ENCODE peak calls at places on chromosome 17, in ten cellular contexts. One of them, this sample, is unnamed.

GRCh38 chr17:79084291-79085153 is 9.9 kb downstream of the ENGASE start:
- DNase-seq in stimulated activated CD8-positive, alpha-beta memory T cell treated with anti-CD3 and anti-CD28 coated beads, Interleukin-12 subunit alpha, Interleukin-12 subunit beta, amount 100 ng/mL, for 1 hour: no peak
- DNase-seq in heart right ventricle: peak; percentile 5
- DNase-seq in HEK293T: no peak
- DNase-seq in WERI-Rb-1: peak; percentile 14
- DNase-seq in naive thymus-derived CD8-positive, alpha-beta T cell: no peak
- DNase-seq in T-cell: no peak
- DNase-seq in GM04504: no peak
- DNase-seq in RWPE1: no peak
- DNase-seq in cortex of kidney: no peak
- DNase-seq in this sample: no peak

GRCh38 chr17:81210868-81211267 is 11.9 kb downstream of the CEP131 start:
- DNase-seq in cortex of kidney: no peak
- DNase-seq in heart right ventricle: no peak
- DNase-seq in stimulated activated CD8-positive, alpha-beta memory T cell treated with anti-CD3 and anti-CD28 coated beads, Interleukin-12 subunit alpha, Interleukin-12 subunit beta, amount 100 ng/mL, for 1 hour: no peak
- DNase-seq in naive thymus-derived CD8-positive, alpha-beta T cell: no peak
- DNase-seq in T-cell: no peak
- DNase-seq in RWPE1: no peak
- DNase-seq in WERI-Rb-1: no peak
- DNase-seq in GM04504: no peak
- DNase-seq in HEK293T: no peak
- DNase-seq in this sample: peak; percentile 40

GRCh38 chr17:18250259-18250658 is 8.3 kb downstream of the FLII start:
- DNase-seq in T-cell: no peak
- DNase-seq in heart right ventricle: no peak
- DNase-seq in RWPE1: peak; percentile 61
- DNase-seq in naive thymus-derived CD8-positive, alpha-beta T cell: no peak
- DNase-seq in cortex of kidney: no peak
- DNase-seq in GM04504: no peak
- DNase-seq in WERI-Rb-1: no peak
- DNase-seq in HEK293T: no peak
- DNase-seq in stimulated activated CD8-positive, alpha-beta memory T cell treated with anti-CD3 and anti-CD28 coated beads, Interleukin-12 subunit alpha, Interleukin-12 subunit beta, amount 100 ng/mL, for 1 hour: no peak
- DNase-seq in this sample: no peak

GRCh38 chr17:54992797-54993639 is 24.5 kb downstream of the STXBP4 start:
- DNase-seq in heart right ventricle: no peak
- DNase-seq in HEK293T: peak; percentile 46
- DNase-seq in WERI-Rb-1: no peak
- DNase-seq in stimulated activated CD8-positive, alpha-beta memory T cell treated with anti-CD3 and anti-CD28 coated beads, Interleukin-12 subunit alpha, Interleukin-12 subunit beta, amount 100 ng/mL, for 1 hour: no peak
- DNase-seq in GM04504: peak; percentile 15
- DNase-seq in T-cell: no peak
- DNase-seq in cortex of kidney: no peak
- DNase-seq in RWPE1: peak; percentile 45
- DNase-seq in naive thymus-derived CD8-positive, alpha-beta T cell: no peak
- DNase-seq in this sample: peak; percentile 76

GRCh38 chr17:14664511-14664910 is 363.6 kb downstream of the HS3ST3B1 start:
- DNase-seq in stimulated activated CD8-positive, alpha-beta memory T cell treated with anti-CD3 and anti-CD28 coated beads, Interleukin-12 subunit alpha, Interleukin-12 subunit beta, amount 100 ng/mL, for 1 hour: no peak
- DNase-seq in cortex of kidney: no peak
- DNase-seq in T-cell: no peak
- DNase-seq in naive thymus-derived CD8-positive, alpha-beta T cell: no peak
- DNase-seq in GM04504: no peak
- DNase-seq in WERI-Rb-1: no peak
- DNase-seq in RWPE1: no peak
- DNase-seq in heart right ventricle: no peak
- DNase-seq in HEK293T: no peak
- DNase-seq in this sample: no peak

GRCh38 chr17:29048440-29049360 is 5.8 kb downstream of the PIPOX start:
- DNase-seq in WERI-Rb-1: peak; percentile 96
- DNase-seq in RWPE1: no peak
- DNase-seq in GM04504: no peak
- DNase-seq in HEK293T: no peak
- DNase-seq in stimulated activated CD8-positive, alpha-beta memory T cell treated with anti-CD3 and anti-CD28 coated beads, Interleukin-12 subunit alpha, Interleukin-12 subunit beta, amount 100 ng/mL, for 1 hour: no peak
- DNase-seq in T-cell: no peak
- DNase-seq in naive thymus-derived CD8-positive, alpha-beta T cell: no peak
- DNase-seq in heart right ventricle: no peak
- DNase-seq in cortex of kidney: no peak
- DNase-seq in this sample: peak; percentile 42

GRCh38 chr17:2215616-2216364 is 87.8 kb downstream of the SMG6 start:
- DNase-seq in HEK293T: peak; percentile 36
- DNase-seq in stimulated activated CD8-positive, alpha-beta memory T cell treated with anti-CD3 and anti-CD28 coated beads, Interleukin-12 subunit alpha, Interleukin-12 subunit beta, amount 100 ng/mL, for 1 hour: peak; percentile 40
- DNase-seq in GM04504: peak; percentile 89
- DNase-seq in WERI-Rb-1: no peak
- DNase-seq in RWPE1: no peak
- DNase-seq in heart right ventricle: peak; percentile 72
- DNase-seq in cortex of kidney: no peak
- DNase-seq in naive thymus-derived CD8-positive, alpha-beta T cell: peak; percentile 86
- DNase-seq in T-cell: peak; percentile 48
- DNase-seq in this sample: peak; percentile 88

GRCh38 chr17:45784583-45785372 is 658 bp downstream of the CRHR1 start:
- DNase-seq in naive thymus-derived CD8-positive, alpha-beta T cell: no peak
- DNase-seq in cortex of kidney: no peak
- DNase-seq in GM04504: no peak
- DNase-seq in T-cell: peak; percentile 4
- DNase-seq in WERI-Rb-1: peak; percentile 47
- DNase-seq in HEK293T: peak; percentile 60
- DNase-seq in RWPE1: no peak
- DNase-seq in heart right ventricle: peak; percentile 20
- DNase-seq in stimulated activated CD8-positive, alpha-beta memory T cell treated with anti-CD3 and anti-CD28 coated beads, Interleukin-12 subunit alpha, Interleukin-12 subunit beta, amount 100 ng/mL, for 1 hour: no peak
- DNase-seq in this sample: peak; percentile 3

GRCh38 chr17:79458356-79458755 is 152.5 kb downstream of the RBFOX3 start:
- DNase-seq in stimulated activated CD8-positive, alpha-beta memory T cell treated with anti-CD3 and anti-CD28 coated beads, Interleukin-12 subunit alpha, Interleukin-12 subunit beta, amount 100 ng/mL, for 1 hour: no peak
- DNase-seq in HEK293T: no peak
- DNase-seq in GM04504: no peak
- DNase-seq in WERI-Rb-1: no peak
- DNase-seq in cortex of kidney: no peak
- DNase-seq in naive thymus-derived CD8-positive, alpha-beta T cell: no peak
- DNase-seq in heart right ventricle: no peak
- DNase-seq in RWPE1: no peak
- DNase-seq in T-cell: no peak
- DNase-seq in this sample: no peak

GRCh38 chr17:1043601-1044251 is 46.8 kb downstream of the TIMM22 start:
- DNase-seq in cortex of kidney: no peak
- DNase-seq in HEK293T: peak; percentile 66
- DNase-seq in GM04504: no peak
- DNase-seq in T-cell: no peak
- DNase-seq in RWPE1: no peak
- DNase-seq in WERI-Rb-1: peak; percentile 50
- DNase-seq in heart right ventricle: peak; percentile 83
- DNase-seq in stimulated activated CD8-positive, alpha-beta memory T cell treated with anti-CD3 and anti-CD28 coated beads, Interleukin-12 subunit alpha, Interleukin-12 subunit beta, amount 100 ng/mL, for 1 hour: no peak
- DNase-seq in naive thymus-derived CD8-positive, alpha-beta T cell: peak; percentile 34
- DNase-seq in this sample: peak; percentile 92

GRCh38 chr17:8056232-8056975 is 17.5 kb downstream of the ALOX15B start:
- DNase-seq in GM04504: no peak
- DNase-seq in cortex of kidney: no peak
- DNase-seq in HEK293T: no peak
- DNase-seq in naive thymus-derived CD8-positive, alpha-beta T cell: no peak
- DNase-seq in WERI-Rb-1: peak; percentile 34
- DNase-seq in heart right ventricle: no peak
- DNase-seq in stimulated activated CD8-positive, alpha-beta memory T cell treated with anti-CD3 and anti-CD28 coated beads, Interleukin-12 subunit alpha, Interleukin-12 subunit beta, amount 100 ng/mL, for 1 hour: no peak
- DNase-seq in T-cell: no peak
- DNase-seq in RWPE1: no peak
- DNase-seq in this sample: no peak

GRCh38 chr17:40559954-40560591 is 5.2 kb downstream of the CCR7 start:
- DNase-seq in T-cell: peak; percentile 77
- DNase-seq in RWPE1: peak; percentile 98
- DNase-seq in cortex of kidney: no peak
- DNase-seq in WERI-Rb-1: peak; percentile 96
- DNase-seq in GM04504: peak; percentile 86
- DNase-seq in HEK293T: peak; percentile 87
- DNase-seq in heart right ventricle: peak; percentile 89
- DNase-seq in naive thymus-derived CD8-positive, alpha-beta T cell: peak; percentile 89
- DNase-seq in stimulated activated CD8-positive, alpha-beta memory T cell treated with anti-CD3 and anti-CD28 coated beads, Interleukin-12 subunit alpha, Interleukin-12 subunit beta, amount 100 ng/mL, for 1 hour: peak; percentile 70
- DNase-seq in this sample: peak; percentile 85

GRCh38 chr17:69418535-69418934 is 4.0 kb downstream of the MAP2K6 start:
- DNase-seq in T-cell: no peak
- DNase-seq in naive thymus-derived CD8-positive, alpha-beta T cell: no peak
- DNase-seq in WERI-Rb-1: no peak
- DNase-seq in RWPE1: no peak
- DNase-seq in heart right ventricle: no peak
- DNase-seq in cortex of kidney: no peak
- DNase-seq in stimulated activated CD8-positive, alpha-beta memory T cell treated with anti-CD3 and anti-CD28 coated beads, Interleukin-12 subunit alpha, Interleukin-12 subunit beta, amount 100 ng/mL, for 1 hour: no peak
- DNase-seq in HEK293T: no peak
- DNase-seq in GM04504: no peak
- DNase-seq in this sample: no peak

GRCh38 chr17:946510-947236 is 32.9 kb downstream of the NXN start:
- DNase-seq in GM04504: no peak
- DNase-seq in T-cell: no peak
- DNase-seq in heart right ventricle: no peak
- DNase-seq in stimulated activated CD8-positive, alpha-beta memory T cell treated with anti-CD3 and anti-CD28 coated beads, Interleukin-12 subunit alpha, Interleukin-12 subunit beta, amount 100 ng/mL, for 1 hour: no peak
- DNase-seq in WERI-Rb-1: no peak
- DNase-seq in cortex of kidney: no peak
- DNase-seq in RWPE1: no peak
- DNase-seq in naive thymus-derived CD8-positive, alpha-beta T cell: no peak
- DNase-seq in HEK293T: no peak
- DNase-seq in this sample: no peak

This sample was measured in lung microvascular endothelial cell.